ENCODE peak calls at places on chromosomes 6 and 20, in seven cellular contexts. G is Peyer's patch, B is A549, T is stomach, F is adrenal gland, N is ovary, J is heart left ventricle. Z is an unnamed sample.

GRCh38 chr6:52612336-52613096 is 35.7 kb upstream of the TRAM2 start:
- DNase-seq in G (no peak), B (peak; percentile 12), T (no peak), F (no peak), N (no peak), J (no peak), Z (no peak)

GRCh38 chr6:69246983-69247382 is 549.8 kb downstream of the LMBRD1 start:
- DNase-seq in G (no peak), B (no peak), T (no peak), F (no peak), N (no peak), J (no peak), Z (no peak)

GRCh38 chr6:148885920-148886845 is 139.4 kb downstream of the UST start:
- DNase-seq in G (no peak), B (no peak), T (no peak), F (no peak), N (no peak), J (no peak), Z (no peak)

GRCh38 chr20:25469558-25469957 is 62.1 kb downstream of the GINS1 start:
- DNase-seq in G (no peak), B (no peak), T (no peak), F (no peak), N (no peak), J (no peak), Z (no peak)

GRCh38 chr20:36572701-36573102 is 695 bp upstream of the TGIF2 start:
- DNase-seq in G (peak; percentile 39), B (peak; percentile 19), T (peak; percentile 36), F (no peak), N (no peak), J (no peak), Z (peak; percentile 42)

GRCh38 chr20:43925215-43925614 is 10.6 kb downstream of the TOX2 start:
- DNase-seq in G (peak; percentile 56), B (no peak), T (no peak), F (no peak), N (no peak), J (no peak), Z (no peak)

GRCh38 chr20:45444050-45444449 is 25.5 kb upstream of the WFDC2 start:
- DNase-seq in G (no peak), B (no peak), T (no peak), F (no peak), N (no peak), J (no peak), Z (no peak)

GRCh38 chr20:4513720-4514119 is 208.0 kb upstream of the PRND start:
- DNase-seq in G (no peak), B (peak; percentile 63), T (no peak), F (no peak), N (no peak), J (no peak), Z (no peak)

GRCh38 chr6:89350281-89351037 is 2.1 kb downstream of the UBE2J1 start:
- DNase-seq in G (no peak), B (no peak), T (no peak), F (no peak), N (no peak), J (no peak), Z (no peak)

GRCh38 chr6:13903399-13903798 is 21.4 kb upstream of the RNF182 start:
- DNase-seq in G (no peak), B (no peak), T (no peak), F (no peak), N (no peak), J (no peak), Z (no peak)

GRCh38 chr6:13907614-13908215 is 17.0 kb upstream of the RNF182 start:
- DNase-seq in G (no peak), B (no peak), T (no peak), F (no peak), N (no peak), J (no peak), Z (no peak)

DNA sequence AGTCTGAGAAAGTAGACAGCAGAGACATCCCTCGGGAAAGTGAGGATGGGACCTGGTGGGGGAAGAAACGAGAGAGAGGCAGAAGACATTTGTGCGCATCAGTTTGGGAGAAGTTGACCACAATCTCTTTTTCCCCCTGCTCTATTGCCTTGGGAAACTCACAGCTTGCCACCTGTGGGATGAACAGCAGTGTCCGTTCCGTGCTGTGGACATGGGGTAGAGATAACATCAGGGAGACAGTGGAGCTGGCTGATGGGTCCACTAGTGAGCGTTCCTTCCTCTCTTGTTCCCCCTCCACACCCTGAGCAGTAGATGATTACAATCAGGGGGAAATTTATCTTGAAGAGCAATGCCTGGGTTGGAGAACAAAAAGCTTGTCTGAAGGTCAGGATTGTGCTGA is 21.8 kb upstream of the RNF182 start:
- DNase-seq in G (no peak), B (no peak), T (no peak), F (no peak), N (no peak), J (no peak), Z (no peak)
- H3K9me3 ChIP-seq in G (no peaks in the 10 kb centered on the region), B (no peaks in the 10 kb centered on the region), T (no peaks in the 10 kb centered on the region), F (no peaks in the 10 kb centered on the region), N (no peaks in the 10 kb centered on the region), J (no peaks in the 10 kb centered on the region), Z (no peaks in the 10 kb centered on the region)

DNA sequence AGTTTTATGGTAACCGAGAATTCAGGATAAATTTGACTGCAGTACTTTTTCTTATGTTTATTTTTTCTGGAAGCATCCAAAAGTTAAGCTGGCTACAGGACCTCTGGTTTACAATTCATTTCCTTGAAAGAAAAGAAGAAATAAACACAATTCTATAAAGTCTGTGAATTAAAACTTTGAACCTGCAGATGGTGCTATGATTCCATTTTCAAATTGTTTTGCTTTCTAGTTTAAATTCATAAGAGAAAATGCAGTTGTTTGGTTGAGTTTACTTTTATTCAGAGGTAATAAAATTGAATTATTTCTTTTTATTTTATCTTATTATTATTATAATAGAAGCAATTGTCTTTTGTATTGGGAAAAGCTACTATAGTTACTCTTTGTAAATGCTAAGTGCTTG is 1.8 kb upstream of the VIP start:
- DNase-seq in G (no peak), B (peak; percentile 16), T (no peak), F (no peak), N (no peak), J (no peak), Z (no peak)
- TF ChIP-seq CTCF in G (no peak), B (peak; percentile 49), T (no peak), F (no peak), N (no peak), J (peak; percentile 9), Z (no peak)

DNA sequence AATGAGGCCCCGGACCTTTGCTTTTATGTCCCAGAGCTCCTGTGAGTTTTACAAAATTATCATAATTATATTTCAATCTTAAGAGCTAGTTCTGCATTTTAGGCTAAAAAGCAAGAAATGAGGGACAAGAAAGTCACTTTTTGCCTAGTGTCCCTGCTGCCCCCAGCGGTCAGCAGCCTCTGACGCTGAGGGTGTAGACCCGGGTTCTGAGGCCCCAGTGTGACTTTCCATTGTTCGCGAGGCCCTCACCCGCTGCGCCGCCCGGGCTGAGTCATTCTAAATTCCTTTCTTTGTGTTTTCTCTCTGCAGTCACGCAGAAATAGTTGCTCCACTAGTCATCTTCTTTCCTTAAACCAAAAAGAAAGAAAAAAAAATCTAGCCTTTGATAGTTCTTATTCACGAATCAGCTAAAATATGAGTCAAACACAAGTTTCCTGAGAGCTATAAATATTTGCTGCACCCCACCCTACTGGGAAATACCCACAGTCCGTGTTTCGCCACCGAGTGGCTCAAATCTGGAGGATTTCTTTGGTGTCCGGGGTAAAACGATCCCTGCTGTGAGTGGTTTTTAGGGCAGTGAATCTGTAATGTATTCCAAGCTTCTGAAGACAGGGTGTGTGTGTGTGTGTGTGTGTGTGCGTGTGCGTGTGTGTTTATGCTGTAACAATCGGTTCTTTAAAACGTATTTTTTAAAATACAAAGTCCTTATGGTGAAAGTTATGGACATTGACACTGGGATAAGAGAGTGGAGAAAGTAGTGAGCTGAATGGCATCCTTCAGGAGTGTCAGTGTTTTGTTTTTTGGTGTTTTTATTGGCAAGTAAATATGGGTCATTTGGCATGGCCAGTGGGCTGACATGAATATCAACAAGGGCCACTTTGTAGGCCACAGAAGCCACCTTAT is 59.7 kb upstream of the EEF1A1 start:
- DNase-seq in G (peak; percentile 63), B (peak; percentile 96), T (peak; percentile 81), F (peak; percentile 93), N (peak; percentile 85), J (peak; percentile 83), Z (peak; percentile 59)
- TF ChIP-seq POLR2A in G (no peak), B (no peak), T (no peak), F (no peak), N (peak; percentile 25), J (no peak), Z (peak; percentile 20)

GRCh38 chr20:15227102-15227501 is 889.7 kb upstream of the FLRT3 start:
- DNase-seq in G (no peak), B (no peak), T (no peak), F (no peak), N (no peak), J (no peak), Z (no peak)
- H3K9me3 ChIP-seq in G (no peaks in the 10 kb centered on the region), B (peaks cover 13% of the 10 kb centered on the region), T (no peaks in the 10 kb centered on the region), F (no peaks in the 10 kb centered on the region), N (no peaks in the 10 kb centered on the region), J (no peaks in the 10 kb centered on the region), Z (no peaks in the 10 kb centered on the region)

DNA sequence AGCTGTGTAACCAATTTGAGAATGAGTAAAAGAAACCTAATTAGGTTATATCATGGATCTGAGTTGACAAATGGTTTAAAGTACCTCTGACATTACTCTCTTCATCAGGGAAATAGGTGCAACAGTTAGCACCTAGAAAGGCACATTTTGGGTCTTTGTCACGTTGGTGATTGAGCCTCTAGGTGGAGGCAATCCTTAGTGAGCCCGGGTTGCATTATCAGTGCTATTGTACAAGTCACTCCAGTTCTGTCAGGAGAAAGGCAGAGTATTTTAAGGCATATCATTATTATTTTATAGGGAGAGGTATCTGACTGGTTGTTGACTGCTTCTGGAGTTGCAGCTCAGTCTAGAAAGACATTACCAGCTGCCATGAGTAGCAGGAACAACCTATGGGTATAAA is 54.9 kb downstream of the TRIM27 start:
- DNase-seq in G (no peak), B (no peak), T (no peak), F (no peak), N (no peak), J (no peak), Z (no peak)
- TF ChIP-seq CTCF in G (no peak), B (no peak), T (no peak), F (no peak), N (no peak), J (no peak), Z (no peak)

DNA sequence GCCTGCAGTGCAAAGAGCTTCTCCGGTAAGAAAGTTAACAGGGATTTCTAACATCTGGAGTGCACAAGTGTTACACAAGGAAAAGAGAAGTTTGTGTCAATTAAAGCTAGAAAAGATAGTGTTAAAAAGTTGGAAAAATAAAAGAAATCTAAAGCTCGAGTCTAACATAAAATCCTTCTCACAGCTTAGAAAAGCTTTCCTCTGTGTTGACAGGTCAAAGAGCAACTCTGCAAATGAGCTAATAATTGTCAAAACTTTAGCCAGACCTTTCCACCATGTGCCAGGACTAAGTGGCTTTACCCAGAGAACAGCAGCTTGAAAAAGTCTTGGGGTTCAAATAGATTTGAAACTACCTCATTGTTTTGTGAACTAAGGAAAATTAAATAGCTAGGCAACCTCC is 14.8 kb downstream of the PTPRK start:
- DNase-seq in G (no peak), B (no peak), T (no peak), F (no peak), N (no peak), J (no peak), Z (no peak)
- TF ChIP-seq POLR2A in G (no peak), B (no peak), T (no peak), F (no peak), N (no peak), J (no peak), Z (no peak)